ENCODE peak calls at places on chromosomes 5 and 9, in ten cellular contexts. W is IMR-90, V is endodermal cell, P is HCT116, C is left lung, O is lower lobe of right lung, A is mucosa of descending colon, N is epithelial cell of esophagus, R is heart right ventricle, I is bronchial epithelial cell. J is an unnamed sample.

GRCh38 chr5:103801681-103802080 is 239.1 kb upstream of the NUDT12 start:
- DNase-seq in W (peak), V (no peak), P (no peak), C (no peak), O (no peak), A (no peak), N (no peak), R (no peak), I (no peak), J (peak)

GRCh38 chr9:78030553-78031270 is 899 bp downstream of the GNAQ start:
- DNase-seq in W (peak), V (peak), P (no peak), C (peak), O (peak), A (peak), N (peak), R (peak), I (no peak), J (no peak)

GRCh38 chr5:160311491-160312138 is 749 bp downstream of the CCNJL start:
- DNase-seq in W (no peak), V (no peak), P (no peak), C (peak), O (peak), A (peak), N (no peak), R (peak), I (no peak), J (peak)

GRCh38 chr5:38273626-38274025 is 15.3 kb downstream of the EGFLAM start:
- DNase-seq in W (no peak), V (no peak), P (no peak), C (no peak), O (no peak), A (no peak), N (no peak), R (no peak), I (no peak), J (no peak)

GRCh38 chr9:94945191-94946144 is 219.0 kb downstream of the AOPEP start:
- DNase-seq in W (peak), V (peak), P (no peak), C (peak), O (no peak), A (no peak), N (peak), R (peak), I (peak), J (peak)

GRCh38 chr9:73152953-73153352 is 1.3 kb downstream of the ANXA1 start:
- DNase-seq in W (no peak), V (no peak), P (no peak), C (no peak), O (no peak), A (no peak), N (no peak), R (no peak), I (peak), J (no peak)

GRCh38 chr9:34233691-34234090 is 54.8 kb downstream of the UBAP1 start:
- DNase-seq in W (peak), V (no peak), P (no peak), C (no peak), O (no peak), A (no peak), N (peak), R (no peak), I (no peak), J (no peak)

GRCh38 chr9:127817881-127818434 is 15.3 kb downstream of the FPGS start:
- DNase-seq in W (no peak), V (peak), P (no peak), C (no peak), O (no peak), A (no peak), N (no peak), R (no peak), I (no peak), J (no peak)

GRCh38 chr9:113632776-113633590 is 169.5 kb downstream of the RGS3 start:
- DNase-seq in W (peak), V (peak), P (no peak), C (peak), O (no peak), A (no peak), N (no peak), R (no peak), I (no peak), J (no peak)

GRCh38 chr9:123825337-123825736 is 104.6 kb downstream of the DENND1A start:
- DNase-seq in W (peak), V (no peak), P (no peak), C (no peak), O (no peak), A (no peak), N (peak), R (no peak), I (peak), J (peak)

GRCh38 chr5:62296998-62297397 is 9.0 kb upstream of the KIF2A start:
- DNase-seq in W (no peak), V (no peak), P (no peak), C (no peak), O (no peak), A (no peak), N (no peak), R (no peak), I (no peak), J (peak)

DNA sequence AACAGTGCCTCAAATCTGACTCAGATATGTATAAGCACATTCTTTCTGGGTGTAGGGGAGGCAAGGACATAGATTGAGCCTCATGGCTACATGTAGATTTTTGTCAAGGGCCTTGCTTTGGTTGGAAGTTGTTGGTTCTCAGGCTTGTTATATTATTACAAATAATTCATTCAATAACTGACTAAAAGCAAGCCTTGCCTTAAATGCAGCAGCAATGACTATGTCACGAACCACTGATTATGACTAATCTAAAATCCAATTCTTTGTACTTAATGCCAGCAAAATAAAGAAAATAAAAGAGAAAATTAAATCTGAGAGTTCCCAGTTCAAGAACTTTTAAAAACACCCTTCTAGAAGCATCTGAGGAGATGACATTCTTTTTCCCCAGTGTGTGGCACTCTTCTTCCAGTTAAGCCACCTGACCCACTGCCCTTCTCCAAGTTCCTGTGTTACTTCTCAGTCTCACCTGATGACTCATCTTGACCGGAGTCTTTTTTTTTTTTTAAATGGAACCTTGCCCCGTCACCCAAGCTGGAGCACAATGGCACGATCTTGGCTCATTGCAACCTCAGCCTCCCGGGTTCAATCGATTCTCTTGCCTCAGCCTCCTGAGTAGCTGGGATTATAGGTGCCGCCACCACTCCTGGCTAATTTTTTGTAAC is 223.9 kb upstream of the DAB2 start:
- DNase-seq in W (no peak), V (peak), P (peak), C (no peak), O (no peak), A (no peak), N (peak), R (no peak), I (peak), J (peak)
- TF ChIP-seq CTCF in W (no peak), V (peak), P (peak), C (no peak), O (no peak), A (no peak), N (no peak), R (no peak), I (no peak), J (no peak)

GRCh38 chr9:21993893-21994525 is at the start of gene CDKN2A:
- DNase-seq in W (peak), V (peak), P (no peak), C (peak), O (peak), A (peak), N (peak), R (no peak), I (no peak), J (no peak)
- TF ChIP-seq CTCF in W (no peak), V (peak), P (no peak), C (no peak), O (no peak), A (no peak), N (no peak), R (no peak), I (peak), J (no peak)

GRCh38 chr9:130480673-130481072 is 35.9 kb downstream of the ASS1 start:
- DNase-seq in W (no peak), V (peak), P (no peak), C (no peak), O (no peak), A (no peak), N (no peak), R (no peak), I (no peak), J (no peak)
- TF ChIP-seq CTCF in W (no peak), V (peak), P (peak), C (no peak), O (no peak), A (no peak), N (no peak), R (no peak), I (no peak), J (peak)

GRCh38 chr5:173515526-173515925 is 100.9 kb downstream of the BOD1 start:
- DNase-seq in W (peak), V (no peak), P (no peak), C (no peak), O (no peak), A (no peak), N (peak), R (no peak), I (peak), J (no peak)

GRCh38 chr5:173512637-173513435 is 103.6 kb downstream of the BOD1 start:
- DNase-seq in W (no peak), V (no peak), P (no peak), C (no peak), O (no peak), A (no peak), N (no peak), R (no peak), I (no peak), J (no peak)

GRCh38 chr5:173514666-173515065 is 101.8 kb downstream of the BOD1 start:
- DNase-seq in W (no peak), V (no peak), P (no peak), C (no peak), O (no peak), A (no peak), N (no peak), R (no peak), I (no peak), J (no peak)

GRCh38 chr5:173517648-173518047 is 98.8 kb downstream of the BOD1 start:
- DNase-seq in W (no peak), V (peak), P (no peak), C (no peak), O (no peak), A (no peak), N (no peak), R (no peak), I (no peak), J (no peak)

DNA sequence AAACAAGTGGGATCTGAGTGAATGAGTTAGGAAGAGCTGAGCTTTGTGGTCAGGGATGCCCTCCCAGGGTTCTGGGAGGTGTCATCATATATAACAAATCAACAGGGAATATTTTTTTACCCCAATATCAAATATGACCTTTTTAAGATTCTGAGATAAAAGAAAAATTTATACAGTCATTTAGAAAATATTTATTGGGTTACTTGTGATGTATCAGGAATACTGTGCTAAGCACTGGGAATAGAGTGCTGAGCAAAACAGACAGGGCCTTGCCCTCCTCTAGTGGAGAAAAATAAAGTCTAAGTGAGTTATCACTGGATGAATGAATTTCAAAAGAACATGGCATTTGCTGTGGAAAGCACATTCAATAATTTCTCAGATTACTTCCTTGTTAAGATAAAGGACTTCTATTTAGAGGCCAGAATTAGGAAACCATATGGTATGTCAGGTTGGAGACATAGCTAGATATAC is 102.9 kb downstream of the BOD1 start:
- DNase-seq in W (peak), V (no peak), P (no peak), C (no peak), O (no peak), A (no peak), N (no peak), R (no peak), I (no peak), J (peak)
- TF ChIP-seq CTCF in W (peak), V (no peak), P (no peak), C (no peak), O (no peak), A (no peak), N (no peak), R (no peak), I (no peak), J (peak)

DNA sequence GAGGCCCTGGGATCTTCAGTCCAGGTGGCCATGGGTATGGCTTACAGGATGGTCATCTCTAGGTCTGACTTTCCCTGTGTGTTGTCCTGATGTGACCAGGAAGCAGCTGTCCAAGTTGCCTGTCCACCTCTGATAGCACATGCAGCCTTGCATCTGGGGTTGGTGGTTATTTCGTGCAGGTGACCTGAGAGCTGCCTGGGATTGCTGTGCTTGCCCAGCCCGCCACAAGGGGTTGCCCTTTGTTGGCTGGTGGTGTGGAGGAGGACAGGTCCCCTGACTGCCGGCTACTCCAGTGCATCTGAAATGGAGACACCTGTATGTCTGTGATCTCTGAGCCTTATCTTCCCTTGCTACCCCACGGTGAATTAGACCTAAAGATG is 212.6 kb downstream of the ARHGAP26 start:
- DNase-seq in W (no peak), V (peak), P (no peak), C (no peak), O (no peak), A (no peak), N (no peak), R (no peak), I (no peak), J (no peak)
- TF ChIP-seq CTCF in W (no peak), V (peak), P (peak), C (no peak), O (no peak), A (no peak), N (no peak), R (no peak), I (no peak), J (peak)

GRCh38 chr5:10454591-10455272 is 13.1 kb downstream of the ROPN1L start:
- DNase-seq in W (peak), V (no peak), P (no peak), C (no peak), O (no peak), A (no peak), N (peak), R (no peak), I (peak), J (peak)

GRCh38 chr5:10457682-10458574 is 16.2 kb downstream of the ROPN1L start:
- DNase-seq in W (no peak), V (peak), P (no peak), C (no peak), O (no peak), A (no peak), N (peak), R (peak), I (no peak), J (no peak)

GRCh38 chr5:10455273-10455670 is 13.6 kb downstream of the ROPN1L start:
- DNase-seq in W (no peak), V (peak), P (no peak), C (no peak), O (no peak), A (no peak), N (no peak), R (no peak), I (no peak), J (no peak)

GRCh38 chr5:10459080-10460055 is 17.7 kb downstream of the ROPN1L start:
- DNase-seq in W (no peak), V (peak), P (no peak), C (peak), O (no peak), A (no peak), N (no peak), R (no peak), I (no peak), J (no peak)

GRCh38 chr5:10456583-10457562 is 15.2 kb downstream of the ROPN1L start:
- DNase-seq in W (peak), V (peak), P (no peak), C (no peak), O (no peak), A (no peak), N (peak), R (no peak), I (peak), J (peak)
- TF ChIP-seq CTCF in W (peak), V (no peak), P (no peak), C (no peak), O (no peak), A (no peak), N (no peak), R (no peak), I (no peak), J (no peak)

GRCh38 chr9:80595192-80595591 is 1023.4 kb downstream of the TLE4 start:
- DNase-seq in W (no peak), V (no peak), P (no peak), C (no peak), O (no peak), A (no peak), N (no peak), R (no peak), I (no peak), J (no peak)
- TF ChIP-seq CTCF in W (no peak), V (peak), P (no peak), C (no peak), O (no peak), A (no peak), N (no peak), R (no peak), I (no peak), J (no peak)

DNA sequence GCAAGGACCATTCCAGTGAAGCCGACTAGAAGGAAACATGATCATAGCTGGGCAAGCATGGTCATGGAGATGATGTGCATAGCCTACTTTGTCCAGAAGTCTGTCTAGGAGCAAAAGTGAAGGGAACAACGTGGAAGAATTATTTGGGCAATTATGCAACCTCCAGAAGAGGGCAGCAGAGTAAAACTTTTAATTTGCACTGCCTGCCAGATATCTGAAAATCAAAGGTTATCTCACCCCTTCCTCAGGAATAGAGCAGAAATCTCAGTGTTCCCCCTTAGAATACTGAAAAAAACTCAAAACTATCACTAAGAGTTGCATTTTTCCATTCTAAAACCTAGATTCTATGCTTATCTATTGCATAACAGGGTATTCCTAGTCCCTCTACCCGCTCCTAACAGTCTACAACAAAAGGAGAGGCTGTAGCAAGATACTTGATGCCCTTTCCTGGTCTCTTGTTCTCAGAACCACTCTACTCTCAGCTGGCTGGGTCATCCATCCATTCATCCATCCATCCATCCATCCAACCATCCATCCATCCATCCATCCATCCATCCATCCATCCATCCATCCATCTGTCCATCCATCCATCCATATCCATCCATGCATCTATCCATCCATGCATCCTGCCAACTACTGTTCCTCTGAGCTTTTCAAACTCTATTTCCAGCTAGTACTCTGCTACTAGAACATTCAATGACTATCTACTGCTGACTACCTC is 8.4 kb upstream of the SETD9 start:
- DNase-seq in W (peak), V (peak), P (peak), C (no peak), O (no peak), A (peak), N (peak), R (peak), I (peak), J (peak)
- TF ChIP-seq CTCF in W (peak), V (peak), P (peak), C (peak), O (peak), A (peak), N (peak), R (peak), I (peak), J (peak)

J was measured in astrocyte of the spinal cord.